ENCODE peak calls at places on chromosomes 4 and X, in ten cellular contexts. U is sigmoid colon, V is fibroblast of mammary gland, I is Panc1, K is hepatocyte, O is mesenchymal stem cell, T is BJ, M is fibroblast of villous mesenchyme, C is uterus, X is GM23338. W is an unnamed sample.

GRCh38 chrX:50618788-50619558 is 148.3 kb upstream of the DGKK start:
- DNase-seq in U (no peak), V (peak), I (no peak), K (no peak), O (no peak), T (no peak), M (no peak), C (no peak), X (peak), W (no peak)

GRCh38 chr4:16461362-16461761 is 235.1 kb upstream of the TAPT1 start:
- DNase-seq in U (no peak), V (peak), I (no peak), K (no peak), O (peak), T (no peak), M (no peak), C (no peak), X (no peak), W (no peak)

GRCh38 chrX:122094611-122095010 is 1047.2 kb downstream of the GLUD2 start:
- DNase-seq in U (no peak), V (peak), I (no peak), K (peak), O (no peak), T (no peak), M (peak), C (no peak), X (no peak), W (no peak)

GRCh38 chr4:86894465-86894864 is 2.2 kb upstream of the C4orf36 start:
- DNase-seq in U (no peak), V (peak), I (no peak), K (no peak), O (no peak), T (no peak), M (no peak), C (no peak), X (no peak), W (no peak)

GRCh38 chrX:13009256-13009655 is 34.3 kb downstream of the TMSB4X start:
- DNase-seq in U (no peak), V (no peak), I (no peak), K (no peak), O (no peak), T (no peak), M (no peak), C (no peak), X (no peak), W (peak)

GRCh38 chr4:123856689-123857545 is 460.3 kb downstream of the SPRY1 start:
- DNase-seq in U (no peak), V (peak), I (peak), K (peak), O (peak), T (no peak), M (peak), C (peak), X (peak), W (peak)

GRCh38 chr4:56297801-56298200 is 89.5 kb downstream of the AASDH start:
- DNase-seq in U (no peak), V (no peak), I (no peak), K (no peak), O (no peak), T (no peak), M (no peak), C (no peak), X (no peak), W (no peak)

GRCh38 chr4:6425336-6425735 is 47.1 kb downstream of the PPP2R2C start:
- DNase-seq in U (no peak), V (no peak), I (no peak), K (no peak), O (no peak), T (no peak), M (no peak), C (no peak), X (no peak), W (no peak)

GRCh38 chr4:5710065-5710961 is 688 bp upstream of the EVC start:
- DNase-seq in U (no peak), V (no peak), I (no peak), K (peak), O (peak), T (no peak), M (peak), C (no peak), X (peak), W (peak)

GRCh38 chr4:10205223-10205622 is 88.6 kb upstream of the WDR1 start:
- DNase-seq in U (no peak), V (peak), I (no peak), K (no peak), O (no peak), T (no peak), M (no peak), C (no peak), X (no peak), W (no peak)

GRCh38 chrX:120604359-120604782 is 470 bp downstream of the MCTS1 start:
- DNase-seq in U (no peak), V (peak), I (no peak), K (peak), O (peak), T (no peak), M (peak), C (no peak), X (no peak), W (peak)

GRCh38 chrX:140132937-140133336 is 167.6 kb upstream of the CXorf66 start:
- DNase-seq in U (no peak), V (no peak), I (no peak), K (no peak), O (no peak), T (no peak), M (no peak), C (no peak), X (peak), W (no peak)

GRCh38 chr4:62709618-62710252 is 1509.6 kb downstream of the ADGRL3 start:
- DNase-seq in U (no peak), V (peak), I (no peak), K (peak), O (peak), T (no peak), M (peak), C (no peak), X (peak), W (no peak)

GRCh38 chr4:73620115-73620792 is at the start of gene RASSF6:
- DNase-seq in U (no peak), V (no peak), I (no peak), K (peak), O (no peak), T (no peak), M (no peak), C (no peak), X (peak), W (no peak)

GRCh38 chr4:161664740-161665139 is 499.1 kb downstream of the FSTL5 start:
- DNase-seq in U (no peak), V (no peak), I (no peak), K (no peak), O (no peak), T (no peak), M (no peak), C (no peak), X (no peak), W (no peak)

GRCh38 chr4:95158626-95159025 is 390.1 kb downstream of the UNC5C start:
- DNase-seq in U (no peak), V (no peak), I (no peak), K (no peak), O (no peak), T (no peak), M (no peak), C (no peak), X (no peak), W (no peak)

GRCh38 chr4:95158045-95158444 is 390.7 kb downstream of the UNC5C start:
- DNase-seq in U (no peak), V (no peak), I (no peak), K (no peak), O (no peak), T (no peak), M (no peak), C (no peak), X (no peak), W (no peak)

GRCh38 chr4:95155759-95156451 is 392.9 kb downstream of the UNC5C start:
- DNase-seq in U (no peak), V (peak), I (no peak), K (peak), O (peak), T (no peak), M (peak), C (no peak), X (peak), W (no peak)

GRCh38 chr4:95159384-95159783 is 389.4 kb downstream of the UNC5C start:
- DNase-seq in U (no peak), V (no peak), I (no peak), K (no peak), O (no peak), T (no peak), M (no peak), C (no peak), X (no peak), W (no peak)

GRCh38 chr4:95156452-95156765 is 392.4 kb downstream of the UNC5C start:
- DNase-seq in U (no peak), V (no peak), I (no peak), K (no peak), O (no peak), T (no peak), M (no peak), C (no peak), X (no peak), W (no peak)
- H3K4me3 ChIP-seq in U (no peak), V (no peak), I (no peak), K (no peak), O (no peak), T (no peak), M (no peak), C (no peak), X (no peak), W (no peak)

GRCh38 chr4:140236649-140237160 is 82.7 kb upstream of the MAML3 start:
- DNase-seq in U (no peak), V (no peak), I (no peak), K (no peak), O (no peak), T (no peak), M (no peak), C (no peak), X (no peak), W (no peak)

GRCh38 chr4:140238353-140239041 is 84.5 kb upstream of the MAML3 start:
- DNase-seq in U (peak), V (peak), I (no peak), K (peak), O (no peak), T (no peak), M (peak), C (peak), X (peak), W (peak)

GRCh38 chr4:140240237-140240636 is 86.3 kb upstream of the MAML3 start:
- DNase-seq in U (no peak), V (no peak), I (no peak), K (no peak), O (no peak), T (no peak), M (no peak), C (no peak), X (no peak), W (no peak)

GRCh38 chr4:140239311-140239710 is 85.3 kb upstream of the MAML3 start:
- DNase-seq in U (no peak), V (peak), I (no peak), K (no peak), O (no peak), T (no peak), M (no peak), C (no peak), X (no peak), W (peak)

GRCh38 chr4:140237616-140238352 is 83.8 kb upstream of the MAML3 start:
- DNase-seq in U (peak), V (peak), I (no peak), K (peak), O (peak), T (peak), M (peak), C (peak), X (peak), W (peak)
- H3K4me3 ChIP-seq in U (peak), V (peak), I (no peak), K (no peak), O (peak), T (no peak), M (peak), C (peak), X (peak), W (no peak)

GRCh38 chrX:65681810-65682209 is 14.4 kb downstream of the MSN start:
- DNase-seq in U (no peak), V (no peak), I (no peak), K (no peak), O (no peak), T (no peak), M (no peak), C (no peak), X (no peak), W (no peak)
- H3K4me3 ChIP-seq in U (no peak), V (no peak), I (no peak), K (no peak), O (no peak), T (no peak), M (no peak), C (no peak), X (no peak), W (no peak)

DNA sequence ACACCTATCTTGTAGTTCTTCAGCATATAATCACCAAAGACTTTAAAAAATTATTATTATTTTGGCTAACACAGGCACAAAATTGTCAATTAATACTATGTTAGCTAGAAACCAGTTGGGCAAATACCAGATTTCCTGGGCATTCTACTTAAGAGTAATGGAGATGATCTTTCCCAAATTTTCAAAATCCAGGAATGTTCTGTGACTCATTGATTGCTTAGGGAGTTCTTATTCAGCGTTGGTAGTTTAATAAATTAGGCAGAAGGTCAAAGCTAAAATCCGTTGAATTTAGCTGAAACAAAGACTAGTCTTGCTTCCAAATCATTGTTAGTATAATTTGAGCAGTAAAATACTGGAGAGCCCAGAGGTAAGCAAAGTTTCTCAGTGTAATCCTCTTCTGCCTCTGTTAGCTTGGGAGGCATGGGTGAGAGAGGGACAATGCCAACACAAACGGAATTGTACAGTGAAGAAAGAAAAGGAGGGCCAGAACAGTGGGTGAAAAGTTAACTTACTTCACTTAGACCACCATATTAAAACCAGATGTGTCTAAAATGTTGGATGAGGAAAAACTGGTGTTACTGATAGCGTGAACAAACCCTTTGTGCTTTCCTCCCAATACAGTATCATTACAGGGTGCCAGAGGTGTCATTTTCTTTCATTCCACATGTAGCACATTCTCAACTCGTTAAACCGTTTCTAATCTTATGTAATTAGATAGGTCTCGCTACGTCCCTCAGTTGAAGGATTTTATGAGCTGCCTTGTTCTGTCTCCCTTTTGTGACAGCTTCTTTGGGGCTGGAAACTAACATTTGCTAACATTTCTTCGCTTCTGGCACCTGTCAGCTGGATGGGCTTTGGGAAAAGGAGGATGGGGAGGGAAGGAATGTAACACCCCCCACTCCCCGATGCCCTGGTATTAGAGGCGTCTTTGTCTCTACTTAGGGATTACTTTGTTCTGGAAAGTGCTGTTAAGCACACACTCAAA is 87.4 kb upstream of the CITED1 start:
- DNase-seq in U (no peak), V (peak), I (no peak), K (no peak), O (no peak), T (no peak), M (no peak), C (no peak), X (no peak), W (no peak)
- H3K4me3 ChIP-seq in U (no peak), V (no peak), I (no peak), K (no peak), O (peak), T (no peak), M (no peak), C (no peak), X (no peak), W (no peak)

DNA sequence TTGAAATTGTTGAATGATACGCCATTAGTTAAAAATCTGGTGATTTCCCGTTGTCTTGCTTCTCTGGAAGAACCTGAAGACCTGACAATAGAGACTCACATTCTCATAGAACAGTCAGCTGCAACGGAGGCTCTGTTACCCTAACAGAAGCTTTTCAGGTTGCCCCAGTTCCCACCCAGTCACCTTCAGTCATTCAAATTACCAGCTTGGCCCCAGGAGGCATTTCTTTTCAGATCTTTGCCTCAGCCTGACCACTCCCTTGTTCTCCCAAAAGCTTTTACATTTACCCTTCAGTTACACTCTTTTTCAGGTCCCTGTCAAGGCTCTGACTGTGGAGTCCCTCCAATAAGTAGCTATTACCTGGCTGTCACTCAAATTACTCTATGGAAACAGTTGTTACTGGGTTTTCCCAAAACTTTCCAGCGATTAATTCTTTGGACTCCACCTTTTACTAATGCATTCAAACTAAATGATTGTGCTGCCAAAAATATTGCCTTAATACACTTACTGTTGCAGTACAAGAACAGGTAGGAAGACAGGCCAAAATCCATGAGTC is 162.2 kb upstream of the FTHL17 start:
- DNase-seq in U (no peak), V (no peak), I (no peak), K (no peak), O (no peak), T (no peak), M (no peak), C (no peak), X (peak), W (no peak)
- H3K4me3 ChIP-seq in U (no peak), V (no peak), I (no peak), K (no peak), O (no peak), T (no peak), M (no peak), C (no peak), X (no peak), W (no peak)

GRCh38 chr4:83251074-83251835 is 33.3 kb downstream of the COQ2 start:
- DNase-seq in U (no peak), V (no peak), I (no peak), K (no peak), O (no peak), T (no peak), M (peak), C (no peak), X (no peak), W (no peak)
- H3K4me3 ChIP-seq in U (no peak), V (no peak), I (no peak), K (no peak), O (no peak), T (no peak), M (no peak), C (no peak), X (no peak), W (no peak)

GRCh38 chr4:47640911-47641310 is 155.8 kb downstream of the ATP10D start:
- DNase-seq in U (no peak), V (peak), I (no peak), K (no peak), O (no peak), T (no peak), M (no peak), C (no peak), X (no peak), W (no peak)

GRCh38 chr4:47641755-47642154 is 156.7 kb downstream of the ATP10D start:
- DNase-seq in U (no peak), V (peak), I (no peak), K (no peak), O (peak), T (no peak), M (no peak), C (no peak), X (no peak), W (no peak)

GRCh38 chr4:47646372-47646771 is 161.3 kb downstream of the ATP10D start:
- DNase-seq in U (no peak), V (no peak), I (no peak), K (no peak), O (no peak), T (no peak), M (no peak), C (no peak), X (no peak), W (no peak)

GRCh38 chr4:47643845-47644244 is 158.8 kb downstream of the ATP10D start:
- DNase-seq in U (no peak), V (no peak), I (no peak), K (no peak), O (no peak), T (no peak), M (no peak), C (no peak), X (peak), W (no peak)

GRCh38 chr4:47642985-47643745 is 158.1 kb downstream of the ATP10D start:
- DNase-seq in U (no peak), V (peak), I (no peak), K (no peak), O (peak), T (no peak), M (peak), C (no peak), X (no peak), W (no peak)
- H3K4me3 ChIP-seq in U (no peak), V (no peak), I (no peak), K (no peak), O (no peak), T (no peak), M (no peak), C (no peak), X (no peak), W (no peak)

GRCh38 chrX:153725832-153726285 is 1.2 kb downstream of the ABCD1 start:
- DNase-seq in U (no peak), V (no peak), I (no peak), K (no peak), O (no peak), T (no peak), M (no peak), C (no peak), X (no peak), W (peak)
- H3K4me3 ChIP-seq in U (peak), V (no peak), I (peak), K (no peak), O (peak), T (peak), M (peak), C (no peak), X (no peak), W (no peak)

GRCh38 chrX:49308604-49309269 is 5.3 kb downstream of the GAGE10 start:
- DNase-seq in U (no peak), V (peak), I (no peak), K (no peak), O (peak), T (no peak), M (peak), C (no peak), X (no peak), W (no peak)

GRCh38 chrX:49310371-49310770 is 6.9 kb downstream of the GAGE10 start:
- DNase-seq in U (no peak), V (no peak), I (no peak), K (no peak), O (no peak), T (no peak), M (no peak), C (no peak), X (peak), W (no peak)

GRCh38 chrX:49309401-49309981 is 6.0 kb downstream of the GAGE10 start:
- DNase-seq in U (no peak), V (peak), I (no peak), K (peak), O (peak), T (no peak), M (peak), C (no peak), X (peak), W (no peak)
- H3K4me3 ChIP-seq in U (peak), V (peak), I (peak), K (no peak), O (peak), T (peak), M (peak), C (peak), X (peak), W (peak)